ENCODE peak calls at places on chromosome 22, in ten cellular contexts. C, E, J, I, D, Y, P, O, B and A are unnamed samples.
A peak's percentile ranks its signal among the peaks of the same experiment; 100 is the strongest.

GRCh38 chr22:35352214-35353111 is 28.4 kb upstream of the HMOX1 start:
- DNase-seq in E (no peak), Y (peak; percentile 52), J (no peak), I (peak; percentile 59), O (peak; percentile 91), D (peak; percentile 92), B (no peak), C (peak; percentile 28), P (peak; percentile 89), A (peak; percentile 64)

GRCh38 chr22:26766510-26767350 is 109.3 kb downstream of the MIAT start:
- DNase-seq in Y (no peak), O (no peak), P (no peak), B (no peak), I (no peak), D (no peak), E (no peak), C (no peak), J (no peak), A (no peak)

GRCh38 chr22:41822289-41823057 is 10.4 kb upstream of the SREBF2 start:
- DNase-seq in Y (no peak), B (peak; percentile 35), P (no peak), O (peak; percentile 84), E (peak; percentile 82), J (peak; percentile 76), C (peak; percentile 77), I (no peak), D (no peak), A (no peak)

GRCh38 chr22:34992672-34993071 is 73.3 kb upstream of the ISX start:
- DNase-seq in B (no peak), E (no peak), O (no peak), J (no peak), Y (no peak), D (no peak), C (no peak), P (peak; percentile 48), I (no peak), A (no peak)

GRCh38 chr22:28628766-28629165 is 50.9 kb downstream of the TTC28 start:
- DNase-seq in I (no peak), E (no peak), B (no peak), O (no peak), D (no peak), C (no peak), P (no peak), J (no peak), Y (no peak), A (no peak)

GRCh38 chr22:32562396-32562795 is 87.8 kb downstream of the FBXO7 start:
- DNase-seq in P (no peak), J (no peak), B (no peak), Y (no peak), O (no peak), D (peak; percentile 31), E (no peak), C (no peak), I (no peak), A (peak; percentile 80)

GRCh38 chr22:25627271-25627848 is 62.9 kb downstream of the GRK3 start:
- DNase-seq in I (no peak), C (no peak), D (no peak), E (peak; percentile 12), O (peak; percentile 43), P (no peak), B (no peak), Y (no peak), J (peak; percentile 76), A (no peak)

GRCh38 chr22:36383110-36383581 is 4.6 kb downstream of the MYH9 start:
- DNase-seq in C (peak; percentile 50), Y (no peak), O (peak; percentile 77), D (peak; percentile 95), P (no peak), I (no peak), J (peak; percentile 98), B (no peak), E (peak; percentile 94), A (no peak)

GRCh38 chr22:25166266-25167056 is 33.2 kb upstream of the CRYBB3 start:
- DNase-seq in P (peak; percentile 52), D (no peak), C (no peak), E (no peak), B (no peak), Y (no peak), I (no peak), O (no peak), J (no peak), A (no peak)

GRCh38 chr22:38609371-38609770 is 39.4 kb upstream of the DMC1 start:
- DNase-seq in B (no peak), Y (no peak), P (no peak), J (no peak), O (no peak), D (no peak), I (no peak), C (no peak), E (no peak), A (no peak)

GRCh38 chr22:50184541-50185383 is 951 bp upstream of the TRABD start:
- DNase-seq in O (no peak), E (no peak), Y (no peak), D (no peak), B (no peak), J (no peak), P (peak; percentile 76), C (no peak), I (no peak), A (no peak)

GRCh38 chr22:36164621-36165020 is 4.1 kb upstream of the APOL3 start:
- DNase-seq in C (no peak), E (no peak), P (no peak), I (no peak), J (no peak), B (no peak), O (no peak), D (no peak), Y (no peak), A (no peak)

DNA sequence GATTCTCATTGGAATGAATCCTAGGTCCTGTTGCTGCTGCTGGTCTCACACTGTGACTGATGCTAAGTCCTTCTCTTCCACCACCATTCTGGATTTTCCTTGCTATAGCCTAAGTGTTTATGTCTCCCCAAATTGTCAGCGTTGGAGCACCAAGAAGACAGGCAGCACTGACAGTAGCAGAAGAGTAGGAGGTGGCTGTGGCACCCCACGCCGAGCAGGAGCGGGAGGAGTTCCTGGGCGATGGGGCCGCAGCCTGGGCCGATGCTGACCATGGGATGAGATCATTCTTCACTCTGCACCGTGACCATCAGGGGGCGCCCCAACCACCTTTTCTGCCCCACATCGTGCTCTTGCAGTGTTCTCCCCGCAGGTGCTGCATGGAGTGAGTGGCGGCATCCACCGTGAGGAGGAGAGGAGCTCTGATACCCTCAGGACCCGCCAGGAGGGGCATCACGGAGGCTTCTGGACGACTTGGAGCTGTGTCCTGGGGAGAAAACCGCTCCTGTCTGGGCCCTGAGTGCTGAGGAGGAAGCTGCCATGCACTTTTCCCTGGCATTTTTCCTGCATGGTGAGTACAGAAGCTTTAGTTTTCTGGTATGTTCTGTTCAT is 57.0 kb downstream of the LRRC74B start:
- DNase-seq in I (peak; percentile 42), J (peak; percentile 9), P (peak; percentile 98), E (peak; percentile 37), C (peak; percentile 57), Y (no peak), O (peak; percentile 76), D (peak; percentile 85), B (peak; percentile 100), A (peak; percentile 94)
- H3K4me3 ChIP-seq in I (no peak overlapping the region), J (no peak overlapping the region), P (no peak overlapping the region), E (no peak overlapping the region), C (no peak overlapping the region), Y (peak overlapping the region; percentile 26), O (no peak overlapping the region), D (no peak overlapping the region), B (no peak overlapping the region), A (peak overlapping the region; percentile 24)

DNA sequence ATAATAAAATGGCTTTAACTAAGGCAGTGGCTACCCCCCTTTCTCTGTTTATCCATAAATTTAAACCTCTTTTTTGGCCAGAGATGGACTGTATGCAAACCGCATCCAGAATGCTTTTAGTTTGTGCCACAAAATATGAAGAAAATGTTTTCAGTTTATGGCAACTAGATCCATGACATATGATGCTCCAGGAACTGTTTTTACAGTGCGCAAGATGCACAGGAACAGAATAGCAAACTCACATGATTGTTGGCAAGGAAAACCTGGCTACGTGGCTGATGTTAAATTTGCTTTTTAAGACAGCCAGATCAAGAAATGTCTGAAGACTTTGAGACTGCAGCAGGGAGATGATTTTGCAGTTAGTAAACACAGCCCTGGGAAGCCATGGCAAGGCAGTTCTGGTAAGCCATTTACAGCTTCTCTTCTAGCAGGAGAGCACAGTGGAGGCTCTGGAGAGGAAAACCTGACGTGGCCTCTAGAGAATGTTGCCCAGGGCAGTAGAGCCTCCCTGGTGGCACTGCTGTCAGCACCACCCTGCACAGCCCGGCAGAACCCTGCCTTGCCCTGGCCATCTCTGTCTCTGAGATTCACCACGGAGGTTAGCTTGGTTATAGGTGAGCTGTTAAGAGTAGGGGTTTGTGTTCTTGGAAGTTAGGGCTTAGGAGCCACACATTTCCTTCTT is 69.8 kb upstream of the TNRC6B start:
- DNase-seq in Y (no peak), C (no peak), O (peak; percentile 9), J (no peak), D (no peak), B (no peak), P (no peak), I (peak; percentile 18), E (peak; percentile 12), A (no peak)
- H3K27ac ChIP-seq in Y (peak overlapping the region; percentile 25), C (peak overlapping the region; percentile 29), O (no peak overlapping the region), J (no peak overlapping the region), D (peak overlapping the region; percentile 26), B (no peak overlapping the region), P (no peak overlapping the region), I (peak overlapping the region; percentile 82), E (peak overlapping the region; percentile 21), A (no peak overlapping the region)

DNA sequence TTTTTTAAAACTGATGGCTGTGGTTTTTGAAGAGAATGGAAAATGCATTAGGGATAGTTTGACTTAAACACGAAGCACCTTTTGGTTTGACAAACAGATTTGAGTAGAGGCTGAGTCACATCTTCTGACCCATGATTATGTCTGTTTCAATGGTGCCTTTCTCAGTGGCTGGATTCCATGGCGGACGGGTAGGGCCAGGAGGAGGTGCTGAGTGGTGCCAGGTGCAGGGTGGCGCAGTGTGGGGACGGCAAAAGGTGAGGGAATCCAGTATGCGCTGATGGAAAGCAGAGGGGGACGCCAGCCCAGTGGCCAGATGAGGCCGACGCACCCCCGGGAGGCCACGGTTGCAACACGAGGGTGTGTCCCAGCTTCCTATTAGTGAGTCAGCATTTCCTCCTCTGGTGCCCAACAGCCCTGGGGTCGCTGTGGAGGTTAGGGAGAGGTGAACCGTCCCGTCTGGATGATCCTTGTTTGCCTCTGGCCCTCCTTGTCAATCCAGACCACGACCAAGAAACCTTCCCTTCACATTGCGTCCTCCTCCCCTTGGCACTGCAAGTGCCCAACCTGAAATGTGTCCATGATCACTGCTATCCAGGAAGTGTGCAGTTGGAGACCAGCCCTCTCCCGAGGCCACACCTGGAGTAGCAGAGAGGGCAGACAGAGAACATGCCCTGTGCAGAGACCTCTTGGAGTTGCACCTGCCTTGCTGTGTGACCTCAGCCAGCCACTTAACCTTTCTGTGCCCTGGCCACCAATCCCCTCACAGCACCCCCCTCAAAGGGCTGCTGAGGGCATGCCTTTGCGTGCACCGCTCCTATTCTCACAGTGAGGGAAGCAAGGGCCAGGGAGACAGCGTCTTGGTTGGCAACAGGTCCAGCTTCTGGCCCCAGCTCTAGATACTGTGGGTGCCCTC is 32.5 kb upstream of the ATXN10 start:
- DNase-seq in E (no peak), Y (peak; percentile 15), B (peak; percentile 75), I (peak; percentile 56), D (peak; percentile 72), O (no peak), C (no peak), J (peak; percentile 55), P (no peak), A (no peak)
- H3K4me3 ChIP-seq in E (no peak overlapping the region), Y (peak overlapping the region; percentile 26), B (no peak overlapping the region), I (no peak overlapping the region), D (no peak overlapping the region), O (no peak overlapping the region), C (no peak overlapping the region), J (no peak overlapping the region), P (no peak overlapping the region), A (no peak overlapping the region)

GRCh38 chr22:22941831-22942510 is 54.4 kb downstream of the IGLL5 start:
- DNase-seq in P (peak; percentile 34), I (no peak), D (peak; percentile 41), E (no peak), Y (no peak), J (no peak), C (no peak), O (peak; percentile 53), B (no peak), A (no peak)
- H3K27ac ChIP-seq in P (no peak overlapping the region), I (no peak overlapping the region), D (no peak overlapping the region), E (no peak overlapping the region), Y (no peak overlapping the region), J (no peak overlapping the region), C (no peak overlapping the region), O (peak overlapping the region; percentile 90), B (no peak overlapping the region), A (no peak overlapping the region)